ENCODE peak calls at places on chromosome 19, in five cellular contexts. One of them, this sample, is unnamed.

GRCh38 chr19:19258589-19259338 is 14.3 kb downstream of the TM6SF2 start:
- DNase-seq in stimulated activated CD8-positive, alpha-beta memory T cell treated with anti-CD3 and anti-CD28 coated beads, Interleukin-4, amount 100 ng/mL, for 48 hours: no peak
- DNase-seq in germinal center: no peak
- DNase-seq in COLO829: no peak
- DNase-seq in C1 segment of cervical spinal cord: no peak
- DNase-seq in this sample: no peak

GRCh38 chr19:11116507-11116906 is 27.2 kb downstream of the LDLR start:
- DNase-seq in stimulated activated CD8-positive, alpha-beta memory T cell treated with anti-CD3 and anti-CD28 coated beads, Interleukin-4, amount 100 ng/mL, for 48 hours: no peak
- DNase-seq in germinal center: no peak
- DNase-seq in COLO829: no peak
- DNase-seq in C1 segment of cervical spinal cord: no peak
- DNase-seq in this sample: no peak

GRCh38 chr19:52946322-52947310 is 16.1 kb downstream of the ZNF816 start:
- DNase-seq in stimulated activated CD8-positive, alpha-beta memory T cell treated with anti-CD3 and anti-CD28 coated beads, Interleukin-4, amount 100 ng/mL, for 48 hours: no peak
- DNase-seq in germinal center: peak
- DNase-seq in COLO829: no peak
- DNase-seq in C1 segment of cervical spinal cord: no peak
- DNase-seq in this sample: no peak

GRCh38 chr19:6042776-6043726 is 65.1 kb upstream of the RANBP3 start:
- DNase-seq in stimulated activated CD8-positive, alpha-beta memory T cell treated with anti-CD3 and anti-CD28 coated beads, Interleukin-4, amount 100 ng/mL, for 48 hours: peak
- DNase-seq in germinal center: no peak
- DNase-seq in COLO829: no peak
- DNase-seq in C1 segment of cervical spinal cord: no peak
- DNase-seq in this sample: no peak

GRCh38 chr19:1315470-1316166 is 29.9 kb downstream of the EFNA2 start:
- DNase-seq in stimulated activated CD8-positive, alpha-beta memory T cell treated with anti-CD3 and anti-CD28 coated beads, Interleukin-4, amount 100 ng/mL, for 48 hours: peak
- DNase-seq in germinal center: peak
- DNase-seq in COLO829: no peak
- DNase-seq in C1 segment of cervical spinal cord: peak
- DNase-seq in this sample: peak

GRCh38 chr19:45528149-45528743 is 21.0 kb downstream of the VASP start:
- DNase-seq in stimulated activated CD8-positive, alpha-beta memory T cell treated with anti-CD3 and anti-CD28 coated beads, Interleukin-4, amount 100 ng/mL, for 48 hours: no peak
- DNase-seq in germinal center: no peak
- DNase-seq in COLO829: no peak
- DNase-seq in C1 segment of cervical spinal cord: no peak
- DNase-seq in this sample: no peak

GRCh38 chr19:43798546-43799409 is 3.5 kb downstream of the LYPD5 start:
- DNase-seq in stimulated activated CD8-positive, alpha-beta memory T cell treated with anti-CD3 and anti-CD28 coated beads, Interleukin-4, amount 100 ng/mL, for 48 hours: peak
- DNase-seq in germinal center: no peak
- DNase-seq in COLO829: no peak
- DNase-seq in C1 segment of cervical spinal cord: no peak
- DNase-seq in this sample: peak

GRCh38 chr19:51016798-51017683 is 2.5 kb downstream of the KLK10 start:
- DNase-seq in stimulated activated CD8-positive, alpha-beta memory T cell treated with anti-CD3 and anti-CD28 coated beads, Interleukin-4, amount 100 ng/mL, for 48 hours: peak
- DNase-seq in germinal center: no peak
- DNase-seq in COLO829: peak
- DNase-seq in C1 segment of cervical spinal cord: peak
- DNase-seq in this sample: no peak

GRCh38 chr19:21084343-21084742 is 2.3 kb downstream of the ZNF714 start:
- DNase-seq in stimulated activated CD8-positive, alpha-beta memory T cell treated with anti-CD3 and anti-CD28 coated beads, Interleukin-4, amount 100 ng/mL, for 48 hours: peak
- DNase-seq in germinal center: no peak
- DNase-seq in COLO829: peak
- DNase-seq in C1 segment of cervical spinal cord: no peak
- DNase-seq in this sample: no peak

GRCh38 chr19:3603121-3603841 is 3.4 kb downstream of the TBXA2R start:
- DNase-seq in stimulated activated CD8-positive, alpha-beta memory T cell treated with anti-CD3 and anti-CD28 coated beads, Interleukin-4, amount 100 ng/mL, for 48 hours: no peak
- DNase-seq in germinal center: no peak
- DNase-seq in COLO829: no peak
- DNase-seq in C1 segment of cervical spinal cord: no peak
- DNase-seq in this sample: no peak

GRCh38 chr19:16377521-16377920 is 52.9 kb downstream of the KLF2 start:
- DNase-seq in stimulated activated CD8-positive, alpha-beta memory T cell treated with anti-CD3 and anti-CD28 coated beads, Interleukin-4, amount 100 ng/mL, for 48 hours: no peak
- DNase-seq in germinal center: no peak
- DNase-seq in COLO829: no peak
- DNase-seq in C1 segment of cervical spinal cord: no peak
- DNase-seq in this sample: no peak

GRCh38 chr19:3852614-3853254 is 16.1 kb downstream of the ZFR2 start:
- DNase-seq in stimulated activated CD8-positive, alpha-beta memory T cell treated with anti-CD3 and anti-CD28 coated beads, Interleukin-4, amount 100 ng/mL, for 48 hours: peak
- DNase-seq in germinal center: no peak
- DNase-seq in COLO829: peak
- DNase-seq in C1 segment of cervical spinal cord: no peak
- DNase-seq in this sample: peak

GRCh38 chr19:50703915-50704548 is 15.6 kb downstream of the SHANK1 start:
- DNase-seq in stimulated activated CD8-positive, alpha-beta memory T cell treated with anti-CD3 and anti-CD28 coated beads, Interleukin-4, amount 100 ng/mL, for 48 hours: no peak
- DNase-seq in germinal center: no peak
- DNase-seq in COLO829: no peak
- DNase-seq in C1 segment of cervical spinal cord: no peak
- DNase-seq in this sample: no peak

GRCh38 chr19:10283786-10284540 is 2.8 kb upstream of the ICAM4 start:
- DNase-seq in stimulated activated CD8-positive, alpha-beta memory T cell treated with anti-CD3 and anti-CD28 coated beads, Interleukin-4, amount 100 ng/mL, for 48 hours: no peak
- DNase-seq in germinal center: no peak
- DNase-seq in COLO829: no peak
- DNase-seq in C1 segment of cervical spinal cord: no peak
- DNase-seq in this sample: no peak

GRCh38 chr19:39974377-39975155 is 3.6 kb downstream of the PSMC4 start:
- DNase-seq in stimulated activated CD8-positive, alpha-beta memory T cell treated with anti-CD3 and anti-CD28 coated beads, Interleukin-4, amount 100 ng/mL, for 48 hours: peak
- DNase-seq in germinal center: no peak
- DNase-seq in COLO829: no peak
- DNase-seq in C1 segment of cervical spinal cord: no peak
- DNase-seq in this sample: no peak

GRCh38 chr19:55441319-55441691 is 1.8 kb downstream of the SHISA7 start:
- DNase-seq in stimulated activated CD8-positive, alpha-beta memory T cell treated with anti-CD3 and anti-CD28 coated beads, Interleukin-4, amount 100 ng/mL, for 48 hours: no peak
- DNase-seq in germinal center: peak
- DNase-seq in COLO829: no peak
- DNase-seq in C1 segment of cervical spinal cord: no peak
- DNase-seq in this sample: no peak

GRCh38 chr19:54133312-54133956 is 4.1 kb upstream of the CNOT3 start:
- DNase-seq in stimulated activated CD8-positive, alpha-beta memory T cell treated with anti-CD3 and anti-CD28 coated beads, Interleukin-4, amount 100 ng/mL, for 48 hours: no peak
- DNase-seq in germinal center: no peak
- DNase-seq in COLO829: no peak
- DNase-seq in C1 segment of cervical spinal cord: no peak
- DNase-seq in this sample: peak

GRCh38 chr19:7789447-7789846 is 26.4 kb downstream of the CLEC4M start:
- DNase-seq in stimulated activated CD8-positive, alpha-beta memory T cell treated with anti-CD3 and anti-CD28 coated beads, Interleukin-4, amount 100 ng/mL, for 48 hours: peak
- DNase-seq in germinal center: peak
- DNase-seq in COLO829: no peak
- DNase-seq in C1 segment of cervical spinal cord: no peak
- DNase-seq in this sample: peak

GRCh38 chr19:8557637-8558238 is 19.5 kb downstream of the MYO1F start:
- DNase-seq in stimulated activated CD8-positive, alpha-beta memory T cell treated with anti-CD3 and anti-CD28 coated beads, Interleukin-4, amount 100 ng/mL, for 48 hours: no peak
- DNase-seq in germinal center: no peak
- DNase-seq in COLO829: no peak
- DNase-seq in C1 segment of cervical spinal cord: no peak
- DNase-seq in this sample: no peak

GRCh38 chr19:42051166-42052115 is 18.6 kb downstream of the GRIK5 start:
- DNase-seq in stimulated activated CD8-positive, alpha-beta memory T cell treated with anti-CD3 and anti-CD28 coated beads, Interleukin-4, amount 100 ng/mL, for 48 hours: peak
- DNase-seq in germinal center: no peak
- DNase-seq in COLO829: no peak
- DNase-seq in C1 segment of cervical spinal cord: no peak
- DNase-seq in this sample: no peak

GRCh38 chr19:37329686-37330085 is 41.2 kb upstream of the ZNF527 start:
- DNase-seq in stimulated activated CD8-positive, alpha-beta memory T cell treated with anti-CD3 and anti-CD28 coated beads, Interleukin-4, amount 100 ng/mL, for 48 hours: no peak
- DNase-seq in germinal center: no peak
- DNase-seq in COLO829: no peak
- DNase-seq in C1 segment of cervical spinal cord: no peak
- DNase-seq in this sample: no peak

This sample was measured in activated naive CD4-positive, alpha-beta T cell treated with anti-CD3 and anti-CD28 coated beads, Interleukin-2, amount 10 ng/mL, durations not matched to agents 7 days and 5 days.